ENCODE peak calls at places on chromosomes 12 and 14, in six cellular contexts. J is astrocyte of the spinal cord; N is stimulated activated CD4-positive, alpha-beta T cell treated with anti-CD3 and anti-CD28 coated beads, Interleukin-12 subunit alpha, Interleukin-12 subunit beta, amount 100 ng/mL, for 48 hours; X is activated CD8-positive, alpha-beta memory T cell treated with anti-CD3 and anti-CD28 coated beads for 4 hours; C is lower leg skin; G is AG08395. O is an unnamed sample.

GRCh38 chr14:54877015-54877702 is 25.5 kb downstream of the GCH1 start:
- DNase-seq in C (no peak), J (no peak), X (no peak), G (no peak), N (no peak), O (no peak)

GRCh38 chr12:30989754-30990153 is 63.2 kb downstream of the TSPAN11 start:
- DNase-seq in X (no peak), N (no peak), G (peak; percentile 45), C (no peak), J (no peak), O (no peak)

GRCh38 chr12:10457760-10458159 is 4.6 kb upstream of the KLRC1 start:
- DNase-seq in J (no peak), X (no peak), G (no peak), N (no peak), C (no peak), O (no peak)

GRCh38 chr12:75170786-75171185 is 38.9 kb downstream of the KCNC2 start:
- DNase-seq in J (no peak), C (no peak), G (no peak), X (no peak), N (no peak), O (no peak)

GRCh38 chr12:106106129-106106566 is 32.6 kb downstream of the NUAK1 start:
- DNase-seq in N (no peak), C (no peak), G (no peak), J (no peak), X (no peak), O (no peak)

GRCh38 chr14:70018713-70019201 is 139.5 kb downstream of the SMOC1 start:
- DNase-seq in J (peak; percentile 83), N (no peak), X (no peak), C (peak; percentile 85), G (no peak), O (no peak)

GRCh38 chr12:70196732-70197361 is 46.4 kb upstream of the CNOT2 start:
- DNase-seq in X (no peak), N (no peak), C (no peak), J (peak; percentile 12), G (no peak), O (no peak)

GRCh38 chr12:120775862-120776552 is 50.4 kb downstream of the ACADS start:
- DNase-seq in G (no peak), X (no peak), N (no peak), C (no peak), J (no peak), O (no peak)

GRCh38 chr14:100423421-100424010 is 100.4 kb downstream of the SLC25A47 start:
- DNase-seq in X (no peak), G (no peak), C (no peak), J (no peak), N (no peak), O (no peak)

GRCh38 chr14:54102530-54102929 is 145.9 kb upstream of the BMP4 start:
- DNase-seq in X (no peak), J (no peak), N (no peak), C (no peak), G (no peak), O (no peak)